ENCODE peak calls at places on chromosomes 6 and 20, in six cellular contexts. X is cardiac muscle cell; I is naive thymus-derived CD4-positive, alpha-beta T cell; T is lung; C is CD8-positive, alpha-beta T cell; Z is tibial artery. S is an unnamed sample.

GRCh38 chr6:101853226-101853625 is 459.7 kb downstream of the GRIK2 start:
- DNase-seq in X (no peak), I (no peak), T (no peak), C (no peak), Z (no peak), S (no peak)

GRCh38 chr6:21840428-21840827 is 246.9 kb downstream of the SOX4 start:
- DNase-seq in X (peak; percentile 51), I (no peak), T (no peak), C (no peak), Z (no peak), S (no peak)

GRCh38 chr6:167731216-167731615 is 95.5 kb upstream of the AFDN start:
- DNase-seq in X (no peak), I (no peak), T (no peak), C (no peak), Z (no peak), S (no peak)

GRCh38 chr6:37432916-37433656 is at the start of gene CMTR1:
- DNase-seq in X (peak; percentile 94), I (peak; percentile 94), T (peak; percentile 96), C (peak; percentile 94), Z (peak; percentile 95), S (peak; percentile 62)

GRCh38 chr20:20366551-20366895 is 1.4 kb upstream of the INSM1 start:
- DNase-seq in X (no peak), I (no peak), T (no peak), C (no peak), Z (no peak), S (no peak)

GRCh38 chr6:73774311-73774766 is 78.3 kb downstream of the CD109 start:
- DNase-seq in X (peak; percentile 98), I (no peak), T (no peak), C (no peak), Z (no peak), S (peak; percentile 22)

GRCh38 chr20:31394900-31395299 is 4.5 kb upstream of the DEFB119 start:
- DNase-seq in X (no peak), I (no peak), T (no peak), C (no peak), Z (no peak), S (no peak)

GRCh38 chr6:29611426-29611825 is 21.6 kb downstream of the GABBR1 start:
- DNase-seq in X (no peak), I (no peak), T (no peak), C (no peak), Z (no peak), S (no peak)

GRCh38 chr6:38058022-38058421 is 238.5 kb downstream of the ZFAND3 start:
- DNase-seq in X (no peak), I (peak; percentile 36), T (no peak), C (no peak), Z (no peak), S (peak; percentile 58)

GRCh38 chr6:144418969-144419545 is 133.9 kb downstream of the UTRN start:
- DNase-seq in X (no peak), I (no peak), T (no peak), C (no peak), Z (no peak), S (no peak)

GRCh38 chr6:129670634-129671033 is 39.3 kb downstream of the ARHGAP18 start:
- DNase-seq in X (no peak), I (no peak), T (no peak), C (no peak), Z (no peak), S (no peak)

GRCh38 chr6:124197148-124197547 is 393.5 kb downstream of the NKAIN2 start:
- DNase-seq in X (no peak), I (no peak), T (no peak), C (no peak), Z (no peak), S (no peak)

GRCh38 chr6:149393002-149393679 is 6.9 kb upstream of the SUMO4 start:
- DNase-seq in X (no peak), I (no peak), T (no peak), C (no peak), Z (no peak), S (no peak)

GRCh38 chr6:38239719-38240451 is 399.8 kb downstream of the BTBD9 start:
- DNase-seq in X (no peak), I (no peak), T (no peak), C (no peak), Z (no peak), S (no peak)

GRCh38 chr6:2958331-2958711 is 13.0 kb downstream of the SERPINB6 start:
- DNase-seq in X (no peak), I (peak; percentile 45), T (peak; percentile 56), C (no peak), Z (no peak), S (no peak)

GRCh38 chr20:35271904-35272303 is 6.0 kb downstream of the MMP24OS start:
- DNase-seq in X (peak; percentile 42), I (no peak), T (no peak), C (no peak), Z (no peak), S (no peak)

GRCh38 chr6:16168121-16168520 is 39.2 kb downstream of the MYLIP start:
- DNase-seq in X (no peak), I (no peak), T (peak; percentile 45), C (no peak), Z (no peak), S (no peak)

GRCh38 chr6:2563635-2564034 is 187.1 kb downstream of the MYLK4 start:
- DNase-seq in X (peak; percentile 50), I (no peak), T (no peak), C (no peak), Z (no peak), S (no peak)

GRCh38 chr6:167811689-167812487 is 14.8 kb upstream of the AFDN start:
- DNase-seq in X (peak; percentile 50), I (no peak), T (no peak), C (no peak), Z (no peak), S (no peak)

GRCh38 chr6:87869064-87869685 is 167.1 kb upstream of the AKIRIN2 start:
- DNase-seq in X (no peak), I (no peak), T (no peak), C (no peak), Z (no peak), S (no peak)

GRCh38 chr6:62652692-62653328 is 366.8 kb upstream of the KHDRBS2 start:
- DNase-seq in X (peak; percentile 22), I (no peak), T (no peak), C (no peak), Z (no peak), S (peak; percentile 15)

GRCh38 chr6:127938701-127939100 is 37.8 kb upstream of the THEMIS start:
- DNase-seq in X (peak; percentile 67), I (no peak), T (no peak), C (no peak), Z (no peak), S (peak; percentile 6)

GRCh38 chr6:491233-491632 is 99.7 kb downstream of the IRF4 start:
- DNase-seq in X (no peak), I (peak; percentile 35), T (no peak), C (no peak), Z (no peak), S (no peak)

DNA sequence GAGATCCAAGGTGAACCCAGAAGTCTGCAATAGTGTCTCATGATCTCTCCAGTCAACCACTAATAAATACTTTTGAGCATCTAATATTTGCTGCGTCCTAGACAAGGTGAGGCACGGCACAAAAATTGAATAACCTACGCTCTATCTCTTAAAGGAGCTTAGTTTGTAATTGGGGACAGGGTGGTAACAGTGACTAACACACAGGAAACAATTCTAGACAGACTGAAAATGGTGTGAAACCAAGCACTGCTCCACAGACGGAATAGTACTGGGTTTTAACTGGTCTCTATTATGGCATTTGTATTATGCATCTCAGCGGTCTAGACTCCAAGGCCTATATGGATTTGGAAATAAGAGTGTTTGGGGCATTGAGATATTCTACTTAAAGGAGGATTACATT is 120.1 kb downstream of the CLIC5 start:
- DNase-seq in X (no peak), I (no peak), T (no peak), C (no peak), Z (no peak), S (no peak)
- H3K4me1 ChIP-seq in X (peaks cover 7% of the 10 kb centered on the region), I (peaks cover 3% of the 10 kb centered on the region), T (no peaks in the 10 kb centered on the region), C (no peaks in the 10 kb centered on the region), Z (no peaks in the 10 kb centered on the region), S (no peaks in the 10 kb centered on the region)

DNA sequence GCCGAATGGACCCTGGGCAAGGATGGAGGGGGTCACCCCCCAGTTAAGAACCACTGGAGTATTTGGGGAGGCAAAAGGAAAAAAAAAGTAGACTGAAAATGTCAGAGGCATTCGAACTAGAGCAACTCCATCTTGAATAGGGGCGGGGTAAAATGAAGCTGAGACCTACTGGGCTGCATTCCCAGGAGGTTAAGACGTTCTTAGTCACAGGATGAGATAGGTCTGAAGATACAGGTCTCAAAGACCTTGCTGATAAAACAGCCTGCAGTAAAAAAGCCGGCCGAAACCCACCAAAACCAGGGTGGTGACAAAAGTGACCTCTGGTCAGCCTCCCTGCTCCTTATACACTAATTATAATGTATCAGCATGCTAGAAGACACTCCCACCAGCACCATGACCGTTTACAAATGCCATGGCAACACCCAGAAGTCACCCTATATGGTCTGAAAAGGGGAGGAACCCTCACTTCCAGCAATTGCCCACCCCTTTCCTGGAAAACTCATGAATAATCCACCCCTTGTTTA is 70.4 kb upstream of the KCNG1 start:
- DNase-seq in X (no peak), I (no peak), T (no peak), C (no peak), Z (no peak), S (no peak)
- H3K4me1 ChIP-seq in X (peaks cover 16% of the 10 kb centered on the region), I (no peaks in the 10 kb centered on the region), T (no peaks in the 10 kb centered on the region), C (no peaks in the 10 kb centered on the region), Z (peaks cover 5% of the 10 kb centered on the region), S (no peaks in the 10 kb centered on the region)

GRCh38 chr6:150588862-150589499 is 10.7 kb upstream of the PLEKHG1 start:
- DNase-seq in X (no peak), I (no peak), T (no peak), C (no peak), Z (no peak), S (no peak)

GRCh38 chr6:150593119-150593518 is 6.6 kb upstream of the PLEKHG1 start:
- DNase-seq in X (no peak), I (no peak), T (no peak), C (no peak), Z (no peak), S (no peak)

GRCh38 chr6:150590448-150590847 is 9.2 kb upstream of the PLEKHG1 start:
- DNase-seq in X (no peak), I (no peak), T (no peak), C (no peak), Z (no peak), S (no peak)

GRCh38 chr6:150589828-150590227 is 9.9 kb upstream of the PLEKHG1 start:
- DNase-seq in X (no peak), I (no peak), T (no peak), C (no peak), Z (no peak), S (no peak)

DNA sequence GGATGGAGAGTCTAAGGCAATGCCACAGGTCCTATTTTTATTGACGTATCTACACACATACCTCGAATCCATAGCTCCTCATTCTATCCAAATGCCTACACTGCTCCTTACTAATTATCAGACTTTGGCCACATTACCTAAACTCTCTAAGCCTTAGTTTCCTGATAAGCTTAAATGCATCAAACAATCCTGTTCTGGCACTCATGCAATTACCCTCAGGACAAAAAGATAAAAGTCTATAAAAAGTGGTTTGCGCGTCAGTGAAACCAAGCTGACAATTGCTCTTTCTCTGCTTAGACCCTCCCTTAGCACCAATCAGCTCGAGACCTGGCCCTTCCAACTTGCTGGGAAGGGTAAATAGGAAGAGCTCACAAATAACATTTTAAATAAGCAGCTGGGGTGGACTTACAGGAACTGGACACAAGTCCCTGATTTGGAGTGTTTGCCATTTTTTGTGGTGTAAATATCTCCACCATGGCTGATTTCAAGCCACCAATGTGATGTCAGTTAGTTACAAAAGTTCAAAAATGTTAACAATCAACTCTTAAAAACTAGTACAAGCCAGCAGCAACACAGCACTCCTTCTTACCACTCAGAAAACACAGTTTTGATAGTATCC is 7.2 kb upstream of the PLEKHG1 start:
- DNase-seq in X (no peak), I (no peak), T (no peak), C (no peak), Z (no peak), S (no peak)
- H3K4me1 ChIP-seq in X (no peaks in the 10 kb centered on the region), I (no peaks in the 10 kb centered on the region), T (no peaks in the 10 kb centered on the region), C (no peaks in the 10 kb centered on the region), Z (no peaks in the 10 kb centered on the region), S (no peaks in the 10 kb centered on the region)

GRCh38 chr20:63284544-63284949 is 8.4 kb upstream of the COL20A1 start:
- DNase-seq in X (no peak), I (no peak), T (no peak), C (no peak), Z (no peak), S (no peak)
- H3K4me1 ChIP-seq in X (no peaks in the 10 kb centered on the region), I (no peaks in the 10 kb centered on the region), T (no peaks in the 10 kb centered on the region), C (no peaks in the 10 kb centered on the region), Z (no peaks in the 10 kb centered on the region), S (no peaks in the 10 kb centered on the region)